ENCODE peak calls at places on chromosomes 2 and 18, in seven cellular contexts. Z is frontal cortex; K is cerebellar cortex; Y is T-helper 1 cell; W is activated CD8-positive, alpha-beta memory T cell treated with anti-CD3 and anti-CD28 coated beads, Interleukin-2, amount 10 ng/mL, durations not matched to agents 7 days and 5 days; N is activated effector memory CD4-positive, alpha-beta T cell treated with anti-CD3 and anti-CD28 coated beads, Interleukin-2, amount 50 U/mL, for 16 hours; B is stimulated activated CD4-positive, alpha-beta T cell treated with anti-CD3 and anti-CD28 coated beads, Interleukin-15, amount 100 ng/mL, for 24 hours. M is an unnamed sample.

GRCh38 chr18:43797347-43797746 is 520.1 kb upstream of the SYT4 start:
- DNase-seq in N (no peak), Y (no peak), W (no peak), K (no peak), B (no peak), Z (no peak), M (no peak)

GRCh38 chr2:72431737-72432136 is 284.1 kb upstream of the CYP26B1 start:
- DNase-seq in N (no peak), B (no peak), K (no peak), W (no peak), Y (no peak), Z (no peak), M (no peak)

GRCh38 chr18:46891742-46892214 is 25.5 kb downstream of the PIAS2 start:
- DNase-seq in W (no peak), K (no peak), Z (no peak), N (no peak), B (no peak), Y (no peak), M (no peak)

GRCh38 chr2:31004252-31004651 is 134.0 kb downstream of the GALNT14 start:
- DNase-seq in W (no peak), Z (no peak), Y (no peak), B (no peak), K (no peak), N (no peak), M (no peak)

GRCh38 chr2:56185101-56185581 is 1.4 kb downstream of the CCDC85A start:
- DNase-seq in N (no peak), Z (peak; percentile 68), K (peak; percentile 27), B (peak; percentile 3), W (no peak), Y (no peak), M (no peak)

GRCh38 chr2:172253190-172254052 is 150.7 kb upstream of the DLX2 start:
- DNase-seq in K (no peak), N (peak; percentile 71), B (peak; percentile 75), Y (no peak), Z (no peak), W (peak; percentile 67), M (peak; percentile 99)

GRCh38 chr2:25561136-25561850 is 112.1 kb downstream of the DTNB start:
- DNase-seq in B (peak; percentile 32), Y (no peak), Z (no peak), K (no peak), W (no peak), N (no peak), M (no peak)

GRCh38 chr2:14427982-14428567 is 204.4 kb upstream of the LRATD1 start:
- DNase-seq in N (no peak), Z (peak; percentile 0), B (no peak), Y (no peak), W (no peak), K (no peak), M (peak; percentile 90)

GRCh38 chr2:54728669-54729120 is 5.2 kb downstream of the EML6 start:
- DNase-seq in K (no peak), Y (no peak), W (no peak), N (no peak), B (no peak), Z (no peak), M (peak; percentile 84)

GRCh38 chr18:50947899-50948298 is 19.9 kb upstream of the ELAC1 start:
- DNase-seq in N (no peak), Z (no peak), K (no peak), Y (no peak), W (no peak), B (no peak), M (peak; percentile 33)

GRCh38 chr2:133266075-133266925 is 302.0 kb downstream of the NCKAP5 start:
- DNase-seq in K (no peak), Y (no peak), W (no peak), B (no peak), Z (no peak), N (no peak), M (peak; percentile 19)

GRCh38 chr2:213980883-213981282 is 430.0 kb upstream of the VWC2L start:
- DNase-seq in Z (no peak), N (no peak), K (no peak), W (no peak), B (no peak), Y (no peak), M (no peak)

GRCh38 chr18:58091099-58091611 is 47.1 kb downstream of the NEDD4L start:
- DNase-seq in B (no peak), Z (no peak), N (no peak), K (no peak), W (no peak), Y (no peak), M (no peak)

GRCh38 chr18:7585272-7585670 is 18.2 kb downstream of the PTPRM start:
- DNase-seq in N (no peak), K (no peak), W (no peak), Y (no peak), Z (no peak), B (no peak), M (no peak)

GRCh38 chr18:39701839-39702238 is 2136.2 kb upstream of the CELF4 start:
- DNase-seq in Y (no peak), Z (no peak), K (no peak), B (no peak), N (no peak), W (no peak), M (peak; percentile 18)

M was measured in astrocyte of the spinal cord.